ENCODE peak calls at places on chromosome 17, in eight cellular contexts. U is esophagus squamous epithelium; J is nephron progenitor cell; R is NCI-H774; V is RWPE1; D is NCI-H2171; X is stimulated activated CD8-positive, alpha-beta memory T cell treated with anti-CD3 and anti-CD28 coated beads, Interleukin-15, amount 100 ng/mL, for 1 hour; P is NCI-H1092 treated with DMSO at 0.1 percent for 48 hours. W is an unnamed sample.

GRCh38 chr17:72476134-72476533 is 355.3 kb downstream of the SOX9 start:
- DNase-seq in U (no peak), J (no peak), R (no peak), V (no peak), D (no peak), X (no peak), P (no peak), W (no peak)

GRCh38 chr17:1362065-1362848 is 37.8 kb downstream of the YWHAE start:
- DNase-seq in U (no peak), J (no peak), R (no peak), V (no peak), D (no peak), X (no peak), P (no peak), W (no peak)

GRCh38 chr17:79608729-79609039 is 2.2 kb downstream of the RBFOX3 start:
- DNase-seq in U (no peak), J (peak), R (no peak), V (no peak), D (no peak), X (no peak), P (no peak), W (no peak)

GRCh38 chr17:63405741-63406261 is 40.3 kb downstream of the CYB561 start:
- DNase-seq in U (no peak), J (no peak), R (peak), V (peak), D (peak), X (no peak), P (peak), W (no peak)

GRCh38 chr17:36682804-36683203 is 81.4 kb downstream of the MRM1 start:
- DNase-seq in U (no peak), J (no peak), R (no peak), V (no peak), D (no peak), X (no peak), P (no peak), W (no peak)

GRCh38 chr17:4557626-4558310 is 2.6 kb upstream of the MYBBP1A start:
- DNase-seq in U (no peak), J (no peak), R (no peak), V (no peak), D (no peak), X (no peak), P (no peak), W (no peak)

GRCh38 chr17:58331815-58332719 is 3.5 kb upstream of the TSPOAP1 start:
- DNase-seq in U (peak), J (no peak), R (no peak), V (no peak), D (no peak), X (peak), P (no peak), W (peak)

GRCh38 chr17:57255776-57256681 is at the start of gene MSI2:
- DNase-seq in U (peak), J (peak), R (peak), V (peak), D (peak), X (peak), P (peak), W (peak)

GRCh38 chr17:4499431-4500187 is 928 bp downstream of the SPNS2 start:
- DNase-seq in U (no peak), J (peak), R (no peak), V (no peak), D (no peak), X (no peak), P (no peak), W (no peak)

GRCh38 chr17:51000835-51001638 is 119.6 kb downstream of the SPAG9 start:
- DNase-seq in U (no peak), J (no peak), R (peak), V (peak), D (peak), X (no peak), P (peak), W (no peak)

GRCh38 chr17:43360739-43361498 is 37.9 kb upstream of the ARL4D start:
- DNase-seq in U (peak), J (peak), R (peak), V (peak), D (peak), X (peak), P (peak), W (peak)

GRCh38 chr17:17783825-17784598 is 52.8 kb downstream of the SREBF1 start:
- DNase-seq in U (no peak), J (peak), R (peak), V (no peak), D (peak), X (no peak), P (peak), W (no peak)

GRCh38 chr17:80396680-80397387 is 18.1 kb upstream of the ENDOV start:
- DNase-seq in U (no peak), J (no peak), R (no peak), V (no peak), D (no peak), X (no peak), P (no peak), W (no peak)

GRCh38 chr17:79258843-79259242 is 184.2 kb downstream of the ENGASE start:
- DNase-seq in U (no peak), J (no peak), R (no peak), V (no peak), D (no peak), X (no peak), P (no peak), W (no peak)

GRCh38 chr17:79925242-79925957 is 86.2 kb upstream of the CBX4 start:
- DNase-seq in U (no peak), J (no peak), R (no peak), V (peak), D (no peak), X (no peak), P (no peak), W (peak)

GRCh38 chr17:73455050-73455687 is 143.4 kb upstream of the CDC42EP4 start:
- DNase-seq in U (no peak), J (no peak), R (peak), V (no peak), D (no peak), X (no peak), P (peak), W (no peak)

GRCh38 chr17:16417896-16418683 is 2.7 kb downstream of the TRPV2 start:
- DNase-seq in U (no peak), J (no peak), R (no peak), V (no peak), D (no peak), X (no peak), P (no peak), W (no peak)

GRCh38 chr17:17509601-17510425 is 13.6 kb upstream of the RASD1 start:
- DNase-seq in U (no peak), J (no peak), R (no peak), V (no peak), D (no peak), X (no peak), P (no peak), W (no peak)

GRCh38 chr17:48002208-48002919 is 31.5 kb downstream of the CDK5RAP3 start:
- DNase-seq in U (no peak), J (no peak), R (peak), V (peak), D (no peak), X (no peak), P (no peak), W (no peak)

GRCh38 chr17:67245694-67246397 is 850 bp upstream of the HELZ start:
- DNase-seq in U (no peak), J (peak), R (no peak), V (peak), D (no peak), X (no peak), P (peak), W (no peak)

GRCh38 chr17:39393732-39394131 is 7.7 kb downstream of the FBXL20 start:
- DNase-seq in U (no peak), J (no peak), R (no peak), V (no peak), D (no peak), X (no peak), P (no peak), W (no peak)

GRCh38 chr17:75707096-75707720 is 14.1 kb upstream of the ITGB4 start:
- DNase-seq in U (no peak), J (no peak), R (no peak), V (peak), D (no peak), X (no peak), P (no peak), W (peak)

GRCh38 chr17:77371888-77372443 is 231.2 kb downstream of the SEC14L1 start:
- DNase-seq in U (no peak), J (no peak), R (no peak), V (no peak), D (no peak), X (no peak), P (no peak), W (no peak)

GRCh38 chr17:62706598-62707424 is 79.3 kb downstream of the MRC2 start:
- DNase-seq in U (no peak), J (no peak), R (no peak), V (no peak), D (no peak), X (no peak), P (no peak), W (no peak)

W was measured in ureter.